ENCODE peak calls at places on chromosomes 12 and 14, in nine cellular contexts. X is anterior cingulate cortex; A is HuH-7.5; B is cardiac fibroblast; I is Daoy; T is OCI-LY7; Y is fibroblast of mammary gland; C is stimulated activated CD4-positive, alpha-beta T cell treated with anti-CD3 and anti-CD28 coated beads, Interleukin-1b, Interleukin-23, amount 100 ng/mL, for 24 hours; J is Kasumi-1. Z is an unnamed sample.

GRCh38 chr14:45651906-45652305 is 398.9 kb upstream of the MIS18BP1 start:
- DNase-seq in B (no peak), J (no peak), X (no peak), A (no peak), C (no peak), T (no peak), I (no peak), Y (no peak), Z (no peak)

GRCh38 chr12:48977290-48978281 is 536 bp upstream of the WNT1 start:
- DNase-seq in B (peak), I (peak), Y (peak), T (peak), A (peak), X (no peak), J (peak), C (peak), Z (peak)

GRCh38 chr14:30888480-30889243 is 14.3 kb downstream of the COCH start:
- DNase-seq in Y (no peak), T (no peak), A (no peak), X (no peak), C (no peak), I (no peak), J (no peak), B (no peak), Z (no peak)

GRCh38 chr12:132316497-132317232 is 12.7 kb downstream of the GALNT9 start:
- DNase-seq in Y (no peak), I (no peak), B (no peak), J (no peak), T (no peak), A (no peak), X (no peak), C (no peak), Z (no peak)

GRCh38 chr12:116571089-116571488 is 11.9 kb downstream of the MAP1LC3B2 start:
- DNase-seq in I (no peak), T (no peak), Y (no peak), B (no peak), X (no peak), J (no peak), A (no peak), C (no peak), Z (no peak)

GRCh38 chr12:64893961-64894360 is 69.5 kb downstream of the TBC1D30 start:
- DNase-seq in I (peak), A (no peak), B (peak), T (no peak), C (no peak), J (no peak), Y (peak), X (no peak), Z (peak)

GRCh38 chr12:63668028-63668799 is at the start of gene DPY19L2:
- DNase-seq in T (no peak), C (no peak), Y (peak), J (peak), X (peak), I (peak), B (peak), A (peak), Z (peak)

GRCh38 chr14:22427771-22428228 is 161.2 kb downstream of the DAD1 start:
- DNase-seq in J (peak), X (no peak), B (peak), C (no peak), I (peak), T (no peak), A (peak), Y (peak), Z (no peak)

Z was measured in NCI-H774.